ENCODE peak calls at places on chromosomes 2 and 18, in ten cellular contexts. One of them, this sample, is unnamed.

GRCh38 chr2:205175831-205176230 is 506.5 kb upstream of the NRP2 start:
- DNase-seq in GM23248: no peak
- DNase-seq in psoas muscle: no peak
- DNase-seq in heart left ventricle: no peak
- DNase-seq in SK-N-SH: no peak
- DNase-seq in OCI-LY7: no peak
- DNase-seq in stomach: no peak
- DNase-seq in sigmoid colon: no peak
- DNase-seq in right atrium auricular region: no peak
- DNase-seq in PC-3: no peak
- DNase-seq in this sample: no peak

GRCh38 chr18:13457327-13457726 is 238.8 kb downstream of the LDLRAD4 start:
- DNase-seq in GM23248: no peak
- DNase-seq in psoas muscle: no peak
- DNase-seq in heart left ventricle: no peak
- DNase-seq in SK-N-SH: no peak
- DNase-seq in OCI-LY7: no peak
- DNase-seq in stomach: peak
- DNase-seq in sigmoid colon: no peak
- DNase-seq in right atrium auricular region: peak
- DNase-seq in PC-3: no peak
- DNase-seq in this sample: no peak

GRCh38 chr18:58452392-58453166 is 176.3 kb downstream of the ALPK2 start:
- DNase-seq in GM23248: no peak
- DNase-seq in psoas muscle: no peak
- DNase-seq in heart left ventricle: no peak
- DNase-seq in SK-N-SH: no peak
- DNase-seq in OCI-LY7: no peak
- DNase-seq in stomach: no peak
- DNase-seq in sigmoid colon: no peak
- DNase-seq in right atrium auricular region: no peak
- DNase-seq in PC-3: no peak
- DNase-seq in this sample: no peak

GRCh38 chr2:215711484-215712034 is 275.7 kb upstream of the FN1 start:
- DNase-seq in GM23248: peak
- DNase-seq in psoas muscle: no peak
- DNase-seq in heart left ventricle: no peak
- DNase-seq in SK-N-SH: no peak
- DNase-seq in OCI-LY7: no peak
- DNase-seq in stomach: no peak
- DNase-seq in sigmoid colon: no peak
- DNase-seq in right atrium auricular region: no peak
- DNase-seq in PC-3: peak
- DNase-seq in this sample: no peak

GRCh38 chr2:162890690-162891311 is 52.2 kb upstream of the KCNH7 start:
- DNase-seq in GM23248: peak
- DNase-seq in psoas muscle: no peak
- DNase-seq in heart left ventricle: no peak
- DNase-seq in SK-N-SH: peak
- DNase-seq in OCI-LY7: peak
- DNase-seq in stomach: no peak
- DNase-seq in sigmoid colon: no peak
- DNase-seq in right atrium auricular region: no peak
- DNase-seq in PC-3: peak
- DNase-seq in this sample: no peak

GRCh38 chr2:12935726-12936125 is 219.0 kb downstream of the TRIB2 start:
- DNase-seq in GM23248: no peak
- DNase-seq in psoas muscle: no peak
- DNase-seq in heart left ventricle: no peak
- DNase-seq in SK-N-SH: no peak
- DNase-seq in OCI-LY7: no peak
- DNase-seq in stomach: no peak
- DNase-seq in sigmoid colon: no peak
- DNase-seq in right atrium auricular region: no peak
- DNase-seq in PC-3: no peak
- DNase-seq in this sample: no peak

GRCh38 chr2:219087848-219088247 is 27.1 kb upstream of the IHH start:
- DNase-seq in GM23248: peak
- DNase-seq in psoas muscle: no peak
- DNase-seq in heart left ventricle: no peak
- DNase-seq in SK-N-SH: no peak
- DNase-seq in OCI-LY7: no peak
- DNase-seq in stomach: no peak
- DNase-seq in sigmoid colon: no peak
- DNase-seq in right atrium auricular region: no peak
- DNase-seq in PC-3: peak
- DNase-seq in this sample: no peak

GRCh38 chr18:9550413-9550812 is 63.9 kb downstream of the PPP4R1 start:
- DNase-seq in GM23248: no peak
- DNase-seq in psoas muscle: no peak
- DNase-seq in heart left ventricle: no peak
- DNase-seq in SK-N-SH: no peak
- DNase-seq in OCI-LY7: no peak
- DNase-seq in stomach: no peak
- DNase-seq in sigmoid colon: no peak
- DNase-seq in right atrium auricular region: no peak
- DNase-seq in PC-3: no peak
- DNase-seq in this sample: no peak

GRCh38 chr2:16197504-16198147 is 257.3 kb downstream of the MYCN start:
- DNase-seq in GM23248: no peak
- DNase-seq in psoas muscle: no peak
- DNase-seq in heart left ventricle: no peak
- DNase-seq in SK-N-SH: peak
- DNase-seq in OCI-LY7: no peak
- DNase-seq in stomach: no peak
- DNase-seq in sigmoid colon: no peak
- DNase-seq in right atrium auricular region: no peak
- DNase-seq in PC-3: no peak
- DNase-seq in this sample: no peak

GRCh38 chr2:113686537-113686936 is 59.5 kb downstream of the RABL2A start:
- DNase-seq in GM23248: peak
- DNase-seq in psoas muscle: no peak
- DNase-seq in heart left ventricle: no peak
- DNase-seq in SK-N-SH: no peak
- DNase-seq in OCI-LY7: no peak
- DNase-seq in stomach: no peak
- DNase-seq in sigmoid colon: no peak
- DNase-seq in right atrium auricular region: no peak
- DNase-seq in PC-3: peak
- DNase-seq in this sample: no peak

GRCh38 chr2:166106431-166107015 is 21.3 kb downstream of the SCN1A start:
- DNase-seq in GM23248: no peak
- DNase-seq in psoas muscle: no peak
- DNase-seq in heart left ventricle: no peak
- DNase-seq in SK-N-SH: peak
- DNase-seq in OCI-LY7: peak
- DNase-seq in stomach: no peak
- DNase-seq in sigmoid colon: no peak
- DNase-seq in right atrium auricular region: no peak
- DNase-seq in PC-3: peak
- DNase-seq in this sample: no peak

GRCh38 chr2:27954771-27955384 is 64.3 kb downstream of the BABAM2 start:
- DNase-seq in GM23248: peak
- DNase-seq in psoas muscle: peak
- DNase-seq in heart left ventricle: no peak
- DNase-seq in SK-N-SH: no peak
- DNase-seq in OCI-LY7: peak
- DNase-seq in stomach: no peak
- DNase-seq in sigmoid colon: peak
- DNase-seq in right atrium auricular region: peak
- DNase-seq in PC-3: peak
- DNase-seq in this sample: no peak

GRCh38 chr2:239751719-239752355 is 273.3 kb downstream of the NDUFA10 start:
- DNase-seq in GM23248: no peak
- DNase-seq in psoas muscle: no peak
- DNase-seq in heart left ventricle: peak
- DNase-seq in SK-N-SH: no peak
- DNase-seq in OCI-LY7: peak
- DNase-seq in stomach: no peak
- DNase-seq in sigmoid colon: no peak
- DNase-seq in right atrium auricular region: no peak
- DNase-seq in PC-3: no peak
- DNase-seq in this sample: no peak

GRCh38 chr18:74498712-74499629 is 2.8 kb downstream of the CNDP2 start:
- DNase-seq in GM23248: peak
- DNase-seq in psoas muscle: peak
- DNase-seq in heart left ventricle: no peak
- DNase-seq in SK-N-SH: no peak
- DNase-seq in OCI-LY7: peak
- DNase-seq in stomach: peak
- DNase-seq in sigmoid colon: peak
- DNase-seq in right atrium auricular region: no peak
- DNase-seq in PC-3: no peak
- DNase-seq in this sample: peak

GRCh38 chr2:2919574-2920365 is 457.8 kb downstream of the EIPR1 start:
- DNase-seq in GM23248: no peak
- DNase-seq in psoas muscle: no peak
- DNase-seq in heart left ventricle: no peak
- DNase-seq in SK-N-SH: peak
- DNase-seq in OCI-LY7: no peak
- DNase-seq in stomach: no peak
- DNase-seq in sigmoid colon: no peak
- DNase-seq in right atrium auricular region: no peak
- DNase-seq in PC-3: no peak
- DNase-seq in this sample: no peak

GRCh38 chr2:152573168-152573567 is 144.1 kb downstream of the PRPF40A start:
- DNase-seq in GM23248: peak
- DNase-seq in psoas muscle: no peak
- DNase-seq in heart left ventricle: no peak
- DNase-seq in SK-N-SH: peak
- DNase-seq in OCI-LY7: no peak
- DNase-seq in stomach: no peak
- DNase-seq in sigmoid colon: no peak
- DNase-seq in right atrium auricular region: no peak
- DNase-seq in PC-3: peak
- DNase-seq in this sample: no peak
- H3K27ac ChIP-seq in GM23248: peak
- H3K27ac ChIP-seq in psoas muscle: peak
- H3K27ac ChIP-seq in heart left ventricle: no peak
- H3K27ac ChIP-seq in SK-N-SH: peak
- H3K27ac ChIP-seq in OCI-LY7: no peak
- H3K27ac ChIP-seq in stomach: no peak
- H3K27ac ChIP-seq in sigmoid colon: no peak
- H3K27ac ChIP-seq in right atrium auricular region: no peak
- H3K27ac ChIP-seq in PC-3: no peak
- H3K27ac ChIP-seq in this sample: no peak

GRCh38 chr2:85440736-85441135 is 22.2 kb downstream of the SH2D6 start:
- DNase-seq in GM23248: no peak
- DNase-seq in psoas muscle: no peak
- DNase-seq in heart left ventricle: no peak
- DNase-seq in SK-N-SH: no peak
- DNase-seq in OCI-LY7: no peak
- DNase-seq in stomach: no peak
- DNase-seq in sigmoid colon: no peak
- DNase-seq in right atrium auricular region: no peak
- DNase-seq in PC-3: no peak
- DNase-seq in this sample: no peak

GRCh38 chr2:85438291-85439110 is 20.0 kb downstream of the SH2D6 start:
- DNase-seq in GM23248: peak
- DNase-seq in psoas muscle: peak
- DNase-seq in heart left ventricle: peak
- DNase-seq in SK-N-SH: no peak
- DNase-seq in OCI-LY7: no peak
- DNase-seq in stomach: peak
- DNase-seq in sigmoid colon: no peak
- DNase-seq in right atrium auricular region: no peak
- DNase-seq in PC-3: no peak
- DNase-seq in this sample: peak

GRCh38 chr2:85439986-85440385 is 21.5 kb downstream of the SH2D6 start:
- DNase-seq in GM23248: no peak
- DNase-seq in psoas muscle: no peak
- DNase-seq in heart left ventricle: no peak
- DNase-seq in SK-N-SH: no peak
- DNase-seq in OCI-LY7: no peak
- DNase-seq in stomach: no peak
- DNase-seq in sigmoid colon: no peak
- DNase-seq in right atrium auricular region: no peak
- DNase-seq in PC-3: no peak
- DNase-seq in this sample: no peak

GRCh38 chr2:85437488-85438290 is 19.2 kb downstream of the SH2D6 start:
- DNase-seq in GM23248: peak
- DNase-seq in psoas muscle: peak
- DNase-seq in heart left ventricle: peak
- DNase-seq in SK-N-SH: peak
- DNase-seq in OCI-LY7: peak
- DNase-seq in stomach: peak
- DNase-seq in sigmoid colon: peak
- DNase-seq in right atrium auricular region: peak
- DNase-seq in PC-3: peak
- DNase-seq in this sample: peak

GRCh38 chr2:85439111-85439477 is 20.6 kb downstream of the SH2D6 start:
- DNase-seq in GM23248: no peak
- DNase-seq in psoas muscle: no peak
- DNase-seq in heart left ventricle: no peak
- DNase-seq in SK-N-SH: no peak
- DNase-seq in OCI-LY7: no peak
- DNase-seq in stomach: no peak
- DNase-seq in sigmoid colon: no peak
- DNase-seq in right atrium auricular region: no peak
- DNase-seq in PC-3: no peak
- DNase-seq in this sample: no peak
- H3K27ac ChIP-seq in GM23248: no peak
- H3K27ac ChIP-seq in psoas muscle: peak
- H3K27ac ChIP-seq in heart left ventricle: peak
- H3K27ac ChIP-seq in SK-N-SH: no peak
- H3K27ac ChIP-seq in OCI-LY7: no peak
- H3K27ac ChIP-seq in stomach: peak
- H3K27ac ChIP-seq in sigmoid colon: peak
- H3K27ac ChIP-seq in right atrium auricular region: peak
- H3K27ac ChIP-seq in PC-3: no peak
- H3K27ac ChIP-seq in this sample: peak

DNA sequence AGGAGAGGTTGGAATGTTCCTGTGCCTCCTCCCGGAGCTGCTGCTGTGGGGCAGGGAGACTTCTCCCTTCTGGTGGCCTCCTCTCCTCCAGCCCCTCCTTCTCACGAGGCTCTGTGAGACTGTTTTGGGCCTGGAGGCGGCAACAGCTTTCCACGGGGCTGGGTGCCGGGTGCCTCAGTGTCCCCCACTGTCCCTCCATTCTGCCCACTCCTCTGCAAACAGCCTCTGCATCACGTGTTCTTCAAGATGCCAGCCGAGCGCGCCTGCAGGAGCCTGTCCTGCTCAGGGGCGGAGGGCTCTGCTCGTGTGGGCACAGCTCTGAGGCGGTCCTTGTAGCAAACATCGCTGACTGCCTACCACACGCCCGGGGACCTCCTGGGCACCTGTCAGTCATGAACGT is 70.7 kb downstream of the RRM2 start:
- DNase-seq in GM23248: no peak
- DNase-seq in psoas muscle: no peak
- DNase-seq in heart left ventricle: no peak
- DNase-seq in SK-N-SH: peak
- DNase-seq in OCI-LY7: no peak
- DNase-seq in stomach: no peak
- DNase-seq in sigmoid colon: no peak
- DNase-seq in right atrium auricular region: no peak
- DNase-seq in PC-3: no peak
- DNase-seq in this sample: no peak
- H3K27ac ChIP-seq in GM23248: no peak
- H3K27ac ChIP-seq in psoas muscle: no peak
- H3K27ac ChIP-seq in heart left ventricle: no peak
- H3K27ac ChIP-seq in SK-N-SH: no peak
- H3K27ac ChIP-seq in OCI-LY7: no peak
- H3K27ac ChIP-seq in stomach: no peak
- H3K27ac ChIP-seq in sigmoid colon: no peak
- H3K27ac ChIP-seq in right atrium auricular region: no peak
- H3K27ac ChIP-seq in PC-3: no peak
- H3K27ac ChIP-seq in this sample: no peak

GRCh38 chr18:64966667-64967066 is 784.1 kb upstream of the CDH7 start:
- DNase-seq in GM23248: no peak
- DNase-seq in psoas muscle: no peak
- DNase-seq in heart left ventricle: peak
- DNase-seq in SK-N-SH: peak
- DNase-seq in OCI-LY7: no peak
- DNase-seq in stomach: no peak
- DNase-seq in sigmoid colon: no peak
- DNase-seq in right atrium auricular region: no peak
- DNase-seq in PC-3: peak
- DNase-seq in this sample: no peak
- H3K27ac ChIP-seq in GM23248: no peak
- H3K27ac ChIP-seq in psoas muscle: no peak
- H3K27ac ChIP-seq in heart left ventricle: no peak
- H3K27ac ChIP-seq in SK-N-SH: no peak
- H3K27ac ChIP-seq in OCI-LY7: no peak
- H3K27ac ChIP-seq in stomach: no peak
- H3K27ac ChIP-seq in sigmoid colon: no peak
- H3K27ac ChIP-seq in right atrium auricular region: no peak
- H3K27ac ChIP-seq in PC-3: no peak
- H3K27ac ChIP-seq in this sample: no peak